ENCODE peak calls at places on chromosome 21, in five cellular contexts. One of them, this sample, is unnamed. For H3K36me3, the result is how much of the 10 kb centered on the place peaks cover.

GRCh38 chr21:16055012-16055411 is 325.2 kb downstream of the USP25 start:
- DNase-seq in GM23338: no peak
- DNase-seq in thoracic aorta: no peak
- DNase-seq in SJSA1: no peak
- DNase-seq in hepatocyte: no peak
- DNase-seq in this sample: no peak

GRCh38 chr21:23127973-23128372 is 2129.8 kb downstream of the NCAM2 start:
- DNase-seq in GM23338: peak
- DNase-seq in thoracic aorta: no peak
- DNase-seq in SJSA1: no peak
- DNase-seq in hepatocyte: no peak
- DNase-seq in this sample: no peak

GRCh38 chr21:43361493-43362296 is 65.2 kb downstream of the SIK1 start:
- DNase-seq in GM23338: peak
- DNase-seq in thoracic aorta: no peak
- DNase-seq in SJSA1: no peak
- DNase-seq in hepatocyte: peak
- DNase-seq in this sample: no peak

GRCh38 chr21:31410763-31411278 is 66.8 kb upstream of the TIAM1 start:
- DNase-seq in GM23338: no peak
- DNase-seq in thoracic aorta: no peak
- DNase-seq in SJSA1: no peak
- DNase-seq in hepatocyte: no peak
- DNase-seq in this sample: no peak

GRCh38 chr21:25491267-25491666 is 116.0 kb downstream of the MRPL39 start:
- DNase-seq in GM23338: no peak
- DNase-seq in thoracic aorta: no peak
- DNase-seq in SJSA1: no peak
- DNase-seq in hepatocyte: no peak
- DNase-seq in this sample: no peak

GRCh38 chr21:24844672-24845071 is 762.6 kb downstream of the MRPL39 start:
- DNase-seq in GM23338: no peak
- DNase-seq in thoracic aorta: no peak
- DNase-seq in SJSA1: no peak
- DNase-seq in hepatocyte: no peak
- DNase-seq in this sample: no peak

GRCh38 chr21:38379171-38379570 is 119.1 kb downstream of the ERG start:
- DNase-seq in GM23338: no peak
- DNase-seq in thoracic aorta: no peak
- DNase-seq in SJSA1: no peak
- DNase-seq in hepatocyte: no peak
- DNase-seq in this sample: no peak

GRCh38 chr21:26909972-26910371 is 56.9 kb downstream of the ADAMTS5 start:
- DNase-seq in GM23338: peak
- DNase-seq in thoracic aorta: no peak
- DNase-seq in SJSA1: peak
- DNase-seq in hepatocyte: peak
- DNase-seq in this sample: no peak

GRCh38 chr21:25862596-25862995 is 127.8 kb downstream of the GABPA start:
- DNase-seq in GM23338: peak
- DNase-seq in thoracic aorta: no peak
- DNase-seq in SJSA1: no peak
- DNase-seq in hepatocyte: no peak
- DNase-seq in this sample: no peak

GRCh38 chr21:43343992-43344886 is 82.7 kb downstream of the SIK1 start:
- DNase-seq in GM23338: no peak
- DNase-seq in thoracic aorta: no peak
- DNase-seq in SJSA1: peak
- DNase-seq in hepatocyte: peak
- DNase-seq in this sample: no peak

GRCh38 chr21:37202221-37202805 is 64.8 kb downstream of the VPS26C start:
- DNase-seq in GM23338: no peak
- DNase-seq in thoracic aorta: no peak
- DNase-seq in SJSA1: no peak
- DNase-seq in hepatocyte: no peak
- DNase-seq in this sample: no peak

GRCh38 chr21:37196847-37197246 is 70.3 kb downstream of the VPS26C start:
- DNase-seq in GM23338: no peak
- DNase-seq in thoracic aorta: no peak
- DNase-seq in SJSA1: no peak
- DNase-seq in hepatocyte: no peak
- DNase-seq in this sample: no peak

GRCh38 chr21:37204580-37204979 is 62.6 kb downstream of the VPS26C start:
- DNase-seq in GM23338: no peak
- DNase-seq in thoracic aorta: no peak
- DNase-seq in SJSA1: no peak
- DNase-seq in hepatocyte: no peak
- DNase-seq in this sample: no peak

GRCh38 chr21:37198989-37199924 is 67.9 kb downstream of the VPS26C start:
- DNase-seq in GM23338: no peak
- DNase-seq in thoracic aorta: no peak
- DNase-seq in SJSA1: peak
- DNase-seq in hepatocyte: no peak
- DNase-seq in this sample: peak

DNA sequence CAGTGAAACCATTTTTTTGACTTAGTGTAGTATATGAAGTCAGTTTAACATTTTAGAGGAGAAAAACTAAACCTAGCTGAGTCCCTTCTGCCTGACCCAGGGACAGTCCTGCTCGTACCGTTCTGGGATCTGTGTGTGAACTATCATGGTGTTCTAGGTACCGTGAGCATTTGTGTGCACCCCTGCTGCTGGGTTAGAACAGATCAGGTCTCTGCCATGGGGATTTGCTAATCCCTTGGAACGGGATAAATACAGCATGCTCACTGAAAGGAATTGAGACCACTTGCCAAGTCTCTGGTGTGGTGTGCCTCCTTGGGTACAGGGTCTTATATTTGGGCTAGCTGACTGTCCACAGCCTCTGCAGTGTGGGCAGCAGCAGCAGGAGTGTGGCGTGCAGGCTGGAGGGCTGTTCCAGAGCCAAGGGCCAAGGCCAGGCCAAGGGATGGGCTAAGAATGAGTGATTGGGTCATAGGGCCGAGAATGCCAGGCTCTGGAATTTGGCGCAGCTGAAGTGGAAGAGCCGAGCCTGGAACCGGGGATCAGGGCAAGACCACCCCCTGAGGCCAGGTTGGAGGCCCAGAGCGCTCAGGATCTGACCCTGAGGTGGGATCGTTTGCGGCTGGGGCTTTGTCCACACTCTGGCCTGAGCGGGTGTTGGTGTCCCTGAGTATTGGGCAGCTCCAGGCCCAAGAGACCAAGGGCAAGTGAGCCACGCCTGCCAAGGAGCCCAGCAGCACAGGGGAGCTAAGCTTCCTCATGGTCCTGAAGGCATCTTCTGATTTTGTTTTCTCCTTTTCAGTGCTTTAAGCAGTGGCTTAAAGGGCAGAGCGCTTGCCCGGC is 66.3 kb downstream of the VPS26C start:
- DNase-seq in GM23338: no peak
- DNase-seq in thoracic aorta: no peak
- DNase-seq in SJSA1: no peak
- DNase-seq in hepatocyte: no peak
- DNase-seq in this sample: no peak
- H3K36me3 ChIP-seq in GM23338: under half
- H3K36me3 ChIP-seq in thoracic aorta: under half
- H3K36me3 ChIP-seq in SJSA1: half or more
- H3K36me3 ChIP-seq in hepatocyte: under half
- H3K36me3 ChIP-seq in this sample: under half

DNA sequence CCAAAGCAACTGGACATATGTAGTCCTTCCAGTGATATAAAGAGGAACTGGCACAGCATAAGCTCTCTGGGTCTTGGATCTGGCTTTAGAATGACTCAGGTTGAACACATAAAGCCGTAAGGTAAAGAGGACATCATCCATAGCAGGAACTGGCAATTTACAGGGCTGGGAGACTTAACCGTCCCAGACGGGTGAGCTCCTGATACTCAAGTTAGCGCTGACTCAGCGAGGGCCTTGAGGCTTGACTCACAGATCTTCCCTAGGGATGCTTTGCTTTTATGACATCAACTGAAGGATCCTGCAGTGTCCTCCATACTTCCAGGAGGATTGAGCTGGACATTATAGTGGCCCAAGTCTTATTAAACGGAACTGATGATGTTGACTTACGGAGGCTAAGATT is 154.2 kb downstream of the CLIC6 start:
- DNase-seq in GM23338: no peak
- DNase-seq in thoracic aorta: no peak
- DNase-seq in SJSA1: no peak
- DNase-seq in hepatocyte: peak
- DNase-seq in this sample: peak
- H3K36me3 ChIP-seq in GM23338: under half
- H3K36me3 ChIP-seq in thoracic aorta: under half
- H3K36me3 ChIP-seq in SJSA1: half or more
- H3K36me3 ChIP-seq in hepatocyte: under half
- H3K36me3 ChIP-seq in this sample: under half

GRCh38 chr21:46194374-46195334 is 10.4 kb upstream of the SPATC1L start:
- DNase-seq in GM23338: no peak
- DNase-seq in thoracic aorta: no peak
- DNase-seq in SJSA1: no peak
- DNase-seq in hepatocyte: peak
- DNase-seq in this sample: no peak

GRCh38 chr21:46193829-46194373 is 9.6 kb upstream of the SPATC1L start:
- DNase-seq in GM23338: no peak
- DNase-seq in thoracic aorta: no peak
- DNase-seq in SJSA1: no peak
- DNase-seq in hepatocyte: peak
- DNase-seq in this sample: no peak

GRCh38 chr21:46195595-46196195 is 11.4 kb upstream of the SPATC1L start:
- DNase-seq in GM23338: no peak
- DNase-seq in thoracic aorta: no peak
- DNase-seq in SJSA1: no peak
- DNase-seq in hepatocyte: peak
- DNase-seq in this sample: no peak

GRCh38 chr21:46199436-46200373 is 15.4 kb upstream of the SPATC1L start:
- DNase-seq in GM23338: no peak
- DNase-seq in thoracic aorta: no peak
- DNase-seq in SJSA1: no peak
- DNase-seq in hepatocyte: no peak
- DNase-seq in this sample: no peak

GRCh38 chr21:46196733-46197132 is 12.5 kb upstream of the SPATC1L start:
- DNase-seq in GM23338: no peak
- DNase-seq in thoracic aorta: no peak
- DNase-seq in SJSA1: no peak
- DNase-seq in hepatocyte: no peak
- DNase-seq in this sample: no peak
- H3K36me3 ChIP-seq in GM23338: under half
- H3K36me3 ChIP-seq in thoracic aorta: half or more
- H3K36me3 ChIP-seq in SJSA1: under half
- H3K36me3 ChIP-seq in hepatocyte: under half
- H3K36me3 ChIP-seq in this sample: under half

GRCh38 chr21:44797775-44798174 is 3.8 kb downstream of the UBE2G2 start:
- DNase-seq in GM23338: no peak
- DNase-seq in thoracic aorta: no peak
- DNase-seq in SJSA1: no peak
- DNase-seq in hepatocyte: no peak
- DNase-seq in this sample: no peak

GRCh38 chr21:44801468-44802395 is at the start of gene UBE2G2:
- DNase-seq in GM23338: peak
- DNase-seq in thoracic aorta: no peak
- DNase-seq in SJSA1: peak
- DNase-seq in hepatocyte: peak
- DNase-seq in this sample: no peak

GRCh38 chr21:44800971-44801467 is 601 bp downstream of the UBE2G2 start:
- DNase-seq in GM23338: peak
- DNase-seq in thoracic aorta: no peak
- DNase-seq in SJSA1: peak
- DNase-seq in hepatocyte: peak
- DNase-seq in this sample: no peak

GRCh38 chr21:44802396-44803153 is 955 bp upstream of the UBE2G2 start:
- DNase-seq in GM23338: peak
- DNase-seq in thoracic aorta: no peak
- DNase-seq in SJSA1: peak
- DNase-seq in hepatocyte: peak
- DNase-seq in this sample: no peak

GRCh38 chr21:44800103-44800502 is 1.5 kb downstream of the UBE2G2 start:
- DNase-seq in GM23338: peak
- DNase-seq in thoracic aorta: no peak
- DNase-seq in SJSA1: peak
- DNase-seq in hepatocyte: peak
- DNase-seq in this sample: no peak
- H3K36me3 ChIP-seq in GM23338: under half
- H3K36me3 ChIP-seq in thoracic aorta: under half
- H3K36me3 ChIP-seq in SJSA1: half or more
- H3K36me3 ChIP-seq in hepatocyte: under half
- H3K36me3 ChIP-seq in this sample: under half

DNA sequence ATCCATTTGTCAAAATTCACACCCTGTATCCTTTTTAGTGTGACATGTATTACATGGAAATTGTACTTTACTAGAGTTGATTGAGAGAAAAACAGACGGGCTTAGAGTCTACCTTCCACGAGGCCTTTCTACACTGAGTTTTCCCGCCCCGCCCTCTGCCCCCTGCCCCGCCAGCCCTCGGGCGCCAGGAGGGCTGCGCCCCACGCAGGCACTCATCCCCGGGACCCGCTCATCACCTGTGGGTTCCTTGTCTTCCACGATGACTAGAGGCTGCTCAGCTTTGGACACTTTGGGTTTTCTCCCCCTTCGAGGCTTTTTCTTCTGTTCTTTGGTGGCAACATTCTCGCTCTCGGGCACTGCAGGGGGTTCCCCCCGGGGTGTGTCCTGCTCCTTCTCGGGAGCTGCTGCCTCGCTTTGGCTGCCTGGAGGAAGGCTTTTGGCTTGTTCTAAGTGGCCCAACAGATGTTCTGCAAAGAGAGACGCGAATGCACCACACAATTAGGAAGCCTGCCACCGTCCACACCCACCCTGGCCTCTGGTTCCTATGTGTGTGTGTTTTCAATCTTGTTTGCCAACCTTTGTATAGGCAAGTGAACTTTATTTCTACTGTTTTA is 39.6 kb downstream of the PRDM15 start:
- DNase-seq in GM23338: no peak
- DNase-seq in thoracic aorta: no peak
- DNase-seq in SJSA1: no peak
- DNase-seq in hepatocyte: no peak
- DNase-seq in this sample: no peak
- H3K36me3 ChIP-seq in GM23338: under half
- H3K36me3 ChIP-seq in thoracic aorta: under half
- H3K36me3 ChIP-seq in SJSA1: under half
- H3K36me3 ChIP-seq in hepatocyte: under half
- H3K36me3 ChIP-seq in this sample: under half

DNA sequence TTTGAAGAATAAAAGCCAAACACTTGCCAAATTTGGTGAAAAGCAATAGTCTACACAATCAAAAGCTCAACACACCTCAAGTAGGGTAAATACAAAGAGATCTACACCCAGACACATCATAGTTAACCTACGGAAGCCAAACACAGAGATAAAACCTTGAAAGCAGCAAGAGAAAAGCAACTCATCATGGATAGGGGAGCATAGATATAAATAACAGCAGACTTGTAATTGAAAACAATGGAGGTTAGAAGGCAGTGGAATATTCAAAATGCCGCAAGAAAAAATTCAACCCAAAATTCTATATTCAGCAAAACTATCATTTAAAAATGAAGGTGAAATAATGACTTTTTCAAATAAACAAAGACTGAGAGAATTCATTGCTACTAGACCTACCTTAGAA is 105.1 kb downstream of the ITSN1 start:
- DNase-seq in GM23338: no peak
- DNase-seq in thoracic aorta: no peak
- DNase-seq in SJSA1: no peak
- DNase-seq in hepatocyte: no peak
- DNase-seq in this sample: no peak
- H3K36me3 ChIP-seq in GM23338: under half
- H3K36me3 ChIP-seq in thoracic aorta: under half
- H3K36me3 ChIP-seq in SJSA1: half or more
- H3K36me3 ChIP-seq in hepatocyte: under half
- H3K36me3 ChIP-seq in this sample: under half

This sample was measured in kidney epithelial cell.